ENCODE peak calls at places on chromosomes 5 and 9, in nine cellular contexts. K is ovary, L is esophagus squamous epithelium, J is suprapubic skin, F is K562, Z is body of pancreas, T is A549, D is gastrocnemius medialis, O is breast epithelium. N is an unnamed sample.
A peak's percentile ranks its signal among the peaks of the same experiment; 100 is the strongest.

GRCh38 chr5:62558941-62559340 is 19.7 kb upstream of the LRRC70 start:
- DNase-seq in K (no peak), L (no peak), J (no peak), F (no peak), Z (no peak), T (no peak), D (no peak), O (no peak), N (no peak)

GRCh38 chr9:16344343-16344742 is 526.1 kb downstream of the BNC2 start:
- DNase-seq in K (peak; percentile 55), L (no peak), J (no peak), F (no peak), Z (no peak), T (peak; percentile 66), D (no peak), O (no peak), N (no peak)

GRCh38 chr9:31390352-31391025 is 994.0 kb upstream of the ACO1 start:
- DNase-seq in K (no peak), L (no peak), J (no peak), F (no peak), Z (no peak), T (no peak), D (no peak), O (no peak), N (no peak)

GRCh38 chr5:98963019-98963418 is 34.2 kb upstream of the CHD1 start:
- DNase-seq in K (no peak), L (no peak), J (no peak), F (no peak), Z (no peak), T (no peak), D (no peak), O (no peak), N (no peak)

GRCh38 chr5:140324041-140324833 is 21.3 kb upstream of the PFDN1 start:
- DNase-seq in K (no peak), L (no peak), J (no peak), F (no peak), Z (no peak), T (no peak), D (no peak), O (no peak), N (no peak)

GRCh38 chr5:178994580-178995340 is at the start of gene GRM6:
- DNase-seq in K (no peak), L (no peak), J (no peak), F (no peak), Z (no peak), T (no peak), D (no peak), O (no peak), N (peak; percentile 78)

GRCh38 chr5:126624534-126624933 is 23.8 kb downstream of the PHAX start:
- DNase-seq in K (peak; percentile 20), L (no peak), J (no peak), F (peak; percentile 38), Z (no peak), T (peak; percentile 69), D (no peak), O (no peak), N (no peak)

GRCh38 chr9:131270171-131271015 is 5.9 kb downstream of the FAM78A start:
- DNase-seq in K (no peak), L (no peak), J (no peak), F (peak; percentile 92), Z (no peak), T (no peak), D (peak; percentile 74), O (no peak), N (peak; percentile 66)

GRCh38 chr5:57447656-57448055 is 35.0 kb downstream of the ACTBL2 start:
- DNase-seq in K (no peak), L (no peak), J (no peak), F (no peak), Z (no peak), T (no peak), D (no peak), O (no peak), N (no peak)

GRCh38 chr5:14502291-14502690 is 79.3 kb upstream of the OTULINL start:
- DNase-seq in K (no peak), L (no peak), J (no peak), F (no peak), Z (no peak), T (no peak), D (no peak), O (no peak), N (no peak)

GRCh38 chr5:140833993-140834392 is at the start of gene PCDHA7:
- DNase-seq in K (no peak), L (no peak), J (no peak), F (peak; percentile 6), Z (no peak), T (no peak), D (no peak), O (no peak), N (no peak)

GRCh38 chr9:38067892-38068615 is 973 bp downstream of the SHB start:
- DNase-seq in K (no peak), L (no peak), J (no peak), F (peak; percentile 38), Z (peak; percentile 44), T (no peak), D (no peak), O (no peak), N (no peak)

GRCh38 chr5:67702008-67702407 is 505.4 kb upstream of the CD180 start:
- DNase-seq in K (no peak), L (no peak), J (no peak), F (no peak), Z (no peak), T (no peak), D (no peak), O (no peak), N (no peak)

GRCh38 chr9:137316012-137316981 is 14.2 kb upstream of the NRARP start:
- DNase-seq in K (peak; percentile 39), L (no peak), J (peak; percentile 55), F (peak; percentile 86), Z (peak; percentile 75), T (peak; percentile 76), D (no peak), O (peak; percentile 55), N (peak; percentile 90)

GRCh38 chr9:127629468-127630081 is 17.5 kb downstream of the STXBP1 start:
- DNase-seq in K (peak; percentile 30), L (no peak), J (no peak), F (peak; percentile 66), Z (no peak), T (no peak), D (no peak), O (no peak), N (no peak)

GRCh38 chr9:122125891-122126331 is 32.8 kb upstream of the TTLL11 start:
- DNase-seq in K (no peak), L (no peak), J (no peak), F (peak; percentile 18), Z (no peak), T (no peak), D (no peak), O (no peak), N (no peak)

DNA sequence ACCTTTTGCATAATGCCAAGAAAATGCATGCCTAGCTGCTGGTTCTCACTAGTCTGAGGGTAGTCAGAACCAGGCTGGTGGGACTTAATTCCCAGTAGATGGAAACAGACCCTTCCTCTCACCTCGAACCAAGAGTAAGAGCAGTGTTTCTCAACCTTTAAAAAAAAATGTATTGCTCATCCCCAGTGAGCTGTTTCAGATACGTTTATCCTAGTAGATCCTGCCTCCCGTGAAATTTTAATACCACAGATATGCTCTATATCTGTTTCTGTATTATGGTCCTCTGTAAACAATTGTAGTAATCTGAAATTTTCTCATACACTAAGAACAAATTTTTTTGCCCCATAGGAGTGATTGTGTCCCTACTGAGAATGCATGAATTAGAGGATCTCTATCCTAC is 86.2 kb downstream of the TEK start:
- DNase-seq in K (no peak), L (no peak), J (no peak), F (no peak), Z (no peak), T (no peak), D (no peak), O (no peak), N (no peak)
- H3K27ac ChIP-seq in K (no peak overlapping the region), L (no peak overlapping the region), J (no peak overlapping the region), F (no peak overlapping the region), Z (no peak overlapping the region), T (no peak overlapping the region), D (no peak overlapping the region), O (no peak overlapping the region), N (no peak overlapping the region)

GRCh38 chr5:119274024-119274766 is 81.6 kb upstream of the TNFAIP8 start:
- DNase-seq in K (no peak), L (no peak), J (no peak), F (no peak), Z (peak; percentile 70), T (no peak), D (no peak), O (no peak), N (no peak)
- TF ChIP-seq POLR2A in K (no peak), L (no peak), J (no peak), F (no peak), Z (no peak), T (no peak), D (no peak), O (no peak), N (no peak)

GRCh38 chr9:114790521-114790920 is 15.3 kb downstream of the TNFSF15 start:
- DNase-seq in K (no peak), L (no peak), J (no peak), F (no peak), Z (no peak), T (no peak), D (no peak), O (no peak), N (no peak)
- H3K27ac ChIP-seq in K (no peak overlapping the region), L (no peak overlapping the region), J (no peak overlapping the region), F (no peak overlapping the region), Z (no peak overlapping the region), T (no peak overlapping the region), D (no peak overlapping the region), O (no peak overlapping the region), N (no peak overlapping the region)

DNA sequence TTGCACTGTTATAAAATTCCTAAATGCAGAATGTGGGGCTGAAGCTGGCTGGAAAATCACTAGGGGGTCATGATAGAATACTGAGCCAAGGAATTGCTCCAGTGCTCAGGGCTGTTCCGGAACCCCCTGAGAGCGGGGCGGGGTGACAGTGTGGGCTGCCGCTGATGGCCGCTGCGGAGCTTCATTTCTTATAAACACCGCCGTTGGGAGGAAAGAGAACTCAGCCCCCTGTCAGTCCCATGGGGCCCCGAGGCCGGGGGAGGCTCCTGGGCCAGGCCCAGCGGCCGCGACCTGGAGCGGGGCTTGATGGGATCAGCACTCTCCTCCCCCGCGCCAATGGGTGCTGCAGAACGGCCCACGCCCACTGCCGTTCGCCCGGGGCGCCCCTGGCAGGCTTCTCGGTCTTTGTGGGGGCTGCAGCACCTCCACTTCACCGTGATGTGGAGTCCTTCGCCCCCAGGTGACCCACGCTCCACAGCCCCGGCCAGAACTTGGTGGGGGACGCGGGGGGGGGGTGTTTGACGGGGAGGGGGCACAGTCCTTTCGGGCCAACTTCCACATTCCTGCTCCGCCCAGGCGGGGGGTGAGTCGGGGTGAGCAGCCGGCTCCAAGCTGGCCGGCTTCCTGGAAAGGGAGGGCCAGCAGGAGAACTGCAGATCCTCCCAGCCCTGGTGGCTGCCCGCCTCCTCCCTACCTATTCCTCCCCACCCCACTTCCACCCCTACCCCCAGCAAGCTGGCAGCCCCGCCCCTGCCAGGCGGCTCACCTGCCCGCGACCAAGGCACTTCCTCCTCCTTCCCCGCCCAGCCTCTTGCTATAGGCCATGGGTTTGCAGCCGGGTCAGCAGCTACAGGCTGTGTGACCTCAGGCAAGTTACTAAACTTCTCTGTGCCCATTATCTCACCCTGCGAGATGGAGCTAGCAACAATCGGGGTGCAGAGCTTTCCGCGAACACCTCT is 5.4 kb upstream of the IRF1 start:
- DNase-seq in K (peak; percentile 91), L (peak; percentile 75), J (peak; percentile 91), F (peak; percentile 95), Z (peak; percentile 98), T (peak; percentile 91), D (peak; percentile 57), O (peak; percentile 93), N (peak; percentile 98)
- TF ChIP-seq POLR2A in K (peak; percentile 24), L (peak; percentile 53), J (no peak), F (peak; percentile 61), Z (peak; percentile 73), T (peak; percentile 30), D (no peak), O (no peak), N (peak; percentile 37)

GRCh38 chr9:114693248-114693895 is 11.4 kb upstream of the TEX48 start:
- DNase-seq in K (no peak), L (no peak), J (no peak), F (no peak), Z (no peak), T (no peak), D (no peak), O (no peak), N (no peak)
- H3K27ac ChIP-seq in K (no peak overlapping the region), L (no peak overlapping the region), J (no peak overlapping the region), F (no peak overlapping the region), Z (no peak overlapping the region), T (peak overlapping the region; percentile 23), D (no peak overlapping the region), O (no peak overlapping the region), N (no peak overlapping the region)